ENCODE peak calls at places on chromosomes 7 and 10, in eight cellular contexts. H is AG08395; R is NCI-H2171 treated with DMSO at 0.1 percent for 48 hours; P is amniotic stem cell; M is Right ventricle myocardium superior; B is BE2C; O is effector CD4-positive, alpha-beta T cell; Q is substantia nigra. C is an unnamed sample.
A peak's percentile ranks its signal among the peaks of the same experiment; 100 is the strongest.

GRCh38 chr7:42143605-42144252 is 93.3 kb downstream of the GLI3 start:
- DNase-seq in B (no peak), Q (no peak), O (no peak), P (peak; percentile 28), M (no peak), R (no peak), H (peak; percentile 67), C (peak; percentile 84)

GRCh38 chr10:24384954-24385353 is 176.0 kb downstream of the KIAA1217 start:
- DNase-seq in O (no peak), R (no peak), M (no peak), H (no peak), P (no peak), Q (no peak), B (no peak), C (no peak)

GRCh38 chr7:150631084-150631824 is 931 bp downstream of the GIMAP6 start:
- DNase-seq in P (no peak), H (no peak), M (peak; percentile 69), B (no peak), R (no peak), Q (no peak), O (no peak), C (no peak)

GRCh38 chr10:68561804-68562649 is 1.9 kb downstream of the TET1 start:
- DNase-seq in H (peak; percentile 8), O (no peak), M (no peak), P (no peak), Q (no peak), R (no peak), B (peak; percentile 57), C (no peak)

GRCh38 chr10:60803433-60803832 is 25.2 kb downstream of the CDK1 start:
- DNase-seq in P (no peak), H (no peak), O (no peak), R (no peak), B (no peak), Q (no peak), M (no peak), C (no peak)

GRCh38 chr10:43227911-43228782 is 38.7 kb downstream of the RASGEF1A start:
- DNase-seq in Q (no peak), O (peak; percentile 1), M (peak; percentile 31), B (peak; percentile 2), P (no peak), R (no peak), H (no peak), C (no peak)

GRCh38 chr7:38678342-38679054 is 47.3 kb upstream of the AMPH start:
- DNase-seq in M (no peak), Q (no peak), B (no peak), O (no peak), P (no peak), R (no peak), H (no peak), C (no peak)

GRCh38 chr7:750111-750905 is 23.2 kb upstream of the PRKAR1B start:
- DNase-seq in R (peak; percentile 82), B (no peak), H (no peak), M (peak; percentile 29), O (no peak), Q (no peak), P (no peak), C (no peak)

GRCh38 chr7:55306331-55306730 is 58.8 kb upstream of the LANCL2 start:
- DNase-seq in P (no peak), B (no peak), Q (no peak), O (no peak), M (no peak), H (no peak), R (no peak), C (no peak)

GRCh38 chr10:31132681-31133239 is 101.1 kb upstream of the ZNF438 start:
- DNase-seq in M (no peak), Q (no peak), O (no peak), B (no peak), H (no peak), P (no peak), R (no peak), C (no peak)

GRCh38 chr10:74176380-74177139 is 25.5 kb downstream of the ADK start:
- DNase-seq in Q (peak; percentile 79), R (peak; percentile 95), B (peak; percentile 98), P (peak; percentile 94), O (peak; percentile 96), M (peak; percentile 97), H (peak; percentile 97), C (peak; percentile 94)

GRCh38 chr10:6669269-6669859 is 89.3 kb upstream of the PRKCQ start:
- DNase-seq in B (no peak), P (peak; percentile 13), M (no peak), Q (no peak), O (no peak), H (peak; percentile 59), R (no peak), C (peak; percentile 82)

GRCh38 chr7:151175047-151175792 is 7.7 kb upstream of the GBX1 start:
- DNase-seq in Q (no peak), R (no peak), P (no peak), H (no peak), B (no peak), M (no peak), O (no peak), C (no peak)

GRCh38 chr10:96560970-96561887 is 25.6 kb downstream of the TM9SF3 start:
- DNase-seq in P (no peak), H (no peak), R (no peak), B (no peak), Q (no peak), M (no peak), O (no peak), C (peak; percentile 30)

GRCh38 chr10:36578306-36578705 is 547.1 kb upstream of the ANKRD30A start:
- DNase-seq in R (no peak), Q (no peak), O (no peak), M (no peak), H (peak; percentile 52), P (peak; percentile 33), B (no peak), C (peak; percentile 28)

GRCh38 chr7:93773446-93773845 is 117.1 kb downstream of the TFPI2 start:
- DNase-seq in M (no peak), H (no peak), Q (no peak), B (no peak), R (no peak), O (no peak), P (no peak), C (no peak)

GRCh38 chr10:59709472-59710125 is at the start of gene SLC16A9:
- DNase-seq in H (peak; percentile 32), Q (peak; percentile 70), R (peak; percentile 59), O (no peak), B (peak; percentile 75), M (peak; percentile 69), P (no peak), C (peak; percentile 52)

GRCh38 chr10:126240483-126240882 is 147.8 kb downstream of the ADAM12 start:
- DNase-seq in R (no peak), B (peak; percentile 21), O (no peak), Q (peak; percentile 22), M (no peak), P (no peak), H (no peak), C (no peak)

GRCh38 chr7:35993663-35994622 is 159.1 kb upstream of the EEPD1 start:
- DNase-seq in R (no peak), H (no peak), P (no peak), O (no peak), B (no peak), Q (no peak), M (no peak), C (peak; percentile 17)

GRCh38 chr7:64799-65430 is 127.5 kb upstream of the FAM20C start:
- DNase-seq in Q (no peak), B (no peak), P (no peak), H (no peak), M (peak; percentile 51), R (no peak), O (no peak), C (no peak)

GRCh38 chr10:35413985-35414861 is 77.9 kb downstream of the CCNY start:
- DNase-seq in P (no peak), Q (no peak), B (no peak), H (no peak), R (no peak), O (no peak), M (no peak), C (no peak)

GRCh38 chr10:11473128-11473760 is 138.2 kb downstream of the USP6NL start:
- DNase-seq in O (no peak), M (no peak), P (no peak), H (no peak), B (no peak), Q (no peak), R (no peak), C (no peak)

GRCh38 chr10:85235258-85235657 is 906.9 kb downstream of the CCSER2 start:
- DNase-seq in R (peak; percentile 74), H (no peak), B (no peak), P (no peak), M (no peak), O (no peak), Q (no peak), C (no peak)

C was measured in adipocyte.